ENCODE peak calls at places on chromosomes 6 and 20, in eight cellular contexts. One of them, this sample, is unnamed.

GRCh38 chr6:16318953-16319720 is 80.8 kb downstream of the GMPR start:
- DNase-seq in ovary: no peak
- DNase-seq in IMR-90: no peak
- DNase-seq in heart left ventricle: no peak
- DNase-seq in A549: no peak
- DNase-seq in H54: no peak
- DNase-seq in breast epithelium: no peak
- DNase-seq in spleen: no peak
- DNase-seq in this sample: no peak

GRCh38 chr6:25100288-25100687 is 164.5 kb upstream of the RIPOR2 start:
- DNase-seq in heart left ventricle: no peak
- DNase-seq in breast epithelium: no peak
- DNase-seq in ovary: no peak
- DNase-seq in IMR-90: peak
- DNase-seq in H54: no peak
- DNase-seq in spleen: no peak
- DNase-seq in A549: no peak
- DNase-seq in this sample: no peak

GRCh38 chr6:13924949-13925881 is at the start of gene RNF182:
- DNase-seq in ovary: no peak
- DNase-seq in breast epithelium: no peak
- DNase-seq in A549: no peak
- DNase-seq in H54: peak
- DNase-seq in IMR-90: no peak
- DNase-seq in spleen: peak
- DNase-seq in heart left ventricle: no peak
- DNase-seq in this sample: peak

GRCh38 chr6:90305800-90306448 is 9.3 kb upstream of the BACH2 start:
- DNase-seq in spleen: no peak
- DNase-seq in heart left ventricle: no peak
- DNase-seq in H54: no peak
- DNase-seq in A549: no peak
- DNase-seq in IMR-90: no peak
- DNase-seq in ovary: no peak
- DNase-seq in breast epithelium: no peak
- DNase-seq in this sample: no peak

GRCh38 chr20:45406260-45407066 is 1.6 kb upstream of the DBNDD2 start:
- DNase-seq in IMR-90: no peak
- DNase-seq in A549: peak
- DNase-seq in H54: no peak
- DNase-seq in heart left ventricle: peak
- DNase-seq in spleen: peak
- DNase-seq in breast epithelium: no peak
- DNase-seq in ovary: peak
- DNase-seq in this sample: no peak

GRCh38 chr6:11212625-11213024 is 19.8 kb downstream of the NEDD9 start:
- DNase-seq in breast epithelium: peak
- DNase-seq in ovary: no peak
- DNase-seq in H54: no peak
- DNase-seq in heart left ventricle: peak
- DNase-seq in spleen: no peak
- DNase-seq in A549: peak
- DNase-seq in IMR-90: peak
- DNase-seq in this sample: no peak

GRCh38 chr20:13855613-13856012 is 70.8 kb downstream of the NDUFAF5 start:
- DNase-seq in spleen: no peak
- DNase-seq in breast epithelium: no peak
- DNase-seq in A549: no peak
- DNase-seq in H54: no peak
- DNase-seq in heart left ventricle: no peak
- DNase-seq in IMR-90: no peak
- DNase-seq in ovary: no peak
- DNase-seq in this sample: no peak

GRCh38 chr6:18725449-18725848 is 338.3 kb downstream of the RNF144B start:
- DNase-seq in breast epithelium: no peak
- DNase-seq in spleen: no peak
- DNase-seq in A549: no peak
- DNase-seq in heart left ventricle: no peak
- DNase-seq in IMR-90: no peak
- DNase-seq in ovary: no peak
- DNase-seq in H54: no peak
- DNase-seq in this sample: no peak

GRCh38 chr6:51678905-51679620 is 408.4 kb downstream of the PKHD1 start:
- DNase-seq in spleen: no peak
- DNase-seq in heart left ventricle: peak
- DNase-seq in ovary: no peak
- DNase-seq in H54: no peak
- DNase-seq in IMR-90: no peak
- DNase-seq in A549: no peak
- DNase-seq in breast epithelium: no peak
- DNase-seq in this sample: no peak

GRCh38 chr6:90249458-90249857 is 47.2 kb downstream of the BACH2 start:
- DNase-seq in breast epithelium: no peak
- DNase-seq in IMR-90: no peak
- DNase-seq in heart left ventricle: no peak
- DNase-seq in H54: no peak
- DNase-seq in spleen: no peak
- DNase-seq in ovary: no peak
- DNase-seq in A549: no peak
- DNase-seq in this sample: no peak

GRCh38 chr6:9540534-9541126 is 874.2 kb downstream of the TFAP2A start:
- DNase-seq in spleen: no peak
- DNase-seq in heart left ventricle: no peak
- DNase-seq in IMR-90: peak
- DNase-seq in breast epithelium: no peak
- DNase-seq in H54: no peak
- DNase-seq in ovary: no peak
- DNase-seq in A549: peak
- DNase-seq in this sample: peak

GRCh38 chr6:141313986-141314385 is 818.7 kb upstream of the GJE1 start:
- DNase-seq in A549: no peak
- DNase-seq in IMR-90: no peak
- DNase-seq in ovary: no peak
- DNase-seq in heart left ventricle: no peak
- DNase-seq in breast epithelium: no peak
- DNase-seq in H54: no peak
- DNase-seq in spleen: no peak
- DNase-seq in this sample: no peak

GRCh38 chr6:73832313-73832712 is 136.3 kb downstream of the CD109 start:
- DNase-seq in IMR-90: no peak
- DNase-seq in spleen: no peak
- DNase-seq in breast epithelium: no peak
- DNase-seq in A549: no peak
- DNase-seq in heart left ventricle: no peak
- DNase-seq in H54: no peak
- DNase-seq in ovary: no peak
- DNase-seq in this sample: no peak

GRCh38 chr6:82841309-82841708 is 224.3 kb downstream of the UBE3D start:
- DNase-seq in heart left ventricle: no peak
- DNase-seq in H54: no peak
- DNase-seq in A549: no peak
- DNase-seq in spleen: no peak
- DNase-seq in ovary: no peak
- DNase-seq in IMR-90: no peak
- DNase-seq in breast epithelium: no peak
- DNase-seq in this sample: no peak

GRCh38 chr6:82589509-82590206 is 226.0 kb downstream of the TPBG start:
- DNase-seq in H54: peak
- DNase-seq in A549: peak
- DNase-seq in spleen: no peak
- DNase-seq in ovary: no peak
- DNase-seq in breast epithelium: no peak
- DNase-seq in IMR-90: peak
- DNase-seq in heart left ventricle: no peak
- DNase-seq in this sample: no peak

GRCh38 chr6:121549741-121550140 is 114.3 kb downstream of the GJA1 start:
- DNase-seq in IMR-90: peak
- DNase-seq in ovary: no peak
- DNase-seq in spleen: no peak
- DNase-seq in breast epithelium: no peak
- DNase-seq in H54: peak
- DNase-seq in heart left ventricle: no peak
- DNase-seq in A549: peak
- DNase-seq in this sample: no peak

GRCh38 chr6:26183581-26184408 is 96.6 kb downstream of the HFE start:
- DNase-seq in H54: no peak
- DNase-seq in A549: peak
- DNase-seq in IMR-90: peak
- DNase-seq in spleen: peak
- DNase-seq in ovary: peak
- DNase-seq in breast epithelium: peak
- DNase-seq in heart left ventricle: peak
- DNase-seq in this sample: peak

DNA sequence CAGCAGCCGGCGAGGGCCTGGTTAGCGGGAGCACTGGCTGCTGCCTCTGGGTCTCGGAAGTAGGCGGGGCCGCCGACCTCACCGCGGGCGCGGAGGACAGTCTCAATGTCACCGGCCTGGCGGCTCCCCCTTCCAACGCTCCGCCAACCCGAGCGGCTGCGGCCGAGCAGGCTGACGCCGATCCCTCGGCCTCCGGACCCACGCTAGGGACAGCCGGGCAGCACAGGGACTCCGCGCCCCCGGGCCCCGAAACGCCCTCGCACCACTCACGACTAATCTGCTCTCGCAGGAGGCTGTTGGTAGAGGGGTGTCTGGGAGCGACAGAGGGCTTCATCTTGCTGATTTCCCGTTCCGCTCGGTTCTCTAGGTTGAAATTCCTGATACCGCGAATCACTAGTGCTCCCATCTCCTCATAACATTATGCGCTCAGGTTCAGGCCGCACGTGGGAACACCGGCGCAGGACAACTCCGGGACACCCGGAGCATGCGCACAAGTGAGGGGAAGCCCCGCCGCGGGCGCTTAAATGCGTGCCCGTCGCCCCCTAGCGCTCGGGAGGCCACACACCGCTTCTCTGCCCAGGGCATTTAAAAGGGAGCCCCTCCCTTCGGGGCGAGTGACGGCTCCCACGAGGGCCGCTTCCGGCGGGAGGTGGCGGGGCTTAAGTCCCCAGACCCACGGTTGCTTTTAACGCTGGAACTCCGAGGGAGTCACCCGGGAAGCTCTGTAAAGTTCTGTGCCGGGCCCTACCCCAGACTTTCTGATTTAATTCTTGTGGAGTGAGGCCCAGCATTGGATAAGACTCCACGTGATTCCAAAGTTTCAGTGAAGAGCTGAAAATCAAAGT is at the start of gene NDUFAF4:
- DNase-seq in IMR-90: peak
- DNase-seq in spleen: peak
- DNase-seq in breast epithelium: peak
- DNase-seq in A549: peak
- DNase-seq in ovary: peak
- DNase-seq in heart left ventricle: peak
- DNase-seq in H54: peak
- DNase-seq in this sample: peak
- TF ChIP-seq POLR2A in IMR-90: peak
- TF ChIP-seq POLR2A in spleen: peak
- TF ChIP-seq POLR2A in breast epithelium: peak
- TF ChIP-seq POLR2A in A549: peak
- TF ChIP-seq POLR2A in ovary: peak
- TF ChIP-seq POLR2A in heart left ventricle: peak
- TF ChIP-seq POLR2A in H54: peak
- TF ChIP-seq POLR2A in this sample: peak

GRCh38 chr6:34273242-34273805 is 24.5 kb upstream of the SMIM29 start:
- DNase-seq in IMR-90: peak
- DNase-seq in H54: no peak
- DNase-seq in spleen: peak
- DNase-seq in heart left ventricle: peak
- DNase-seq in ovary: no peak
- DNase-seq in breast epithelium: no peak
- DNase-seq in A549: no peak
- DNase-seq in this sample: peak
- TF ChIP-seq POLR2A in IMR-90: no peak
- TF ChIP-seq POLR2A in H54: no peak
- TF ChIP-seq POLR2A in spleen: no peak
- TF ChIP-seq POLR2A in heart left ventricle: no peak
- TF ChIP-seq POLR2A in ovary: no peak
- TF ChIP-seq POLR2A in breast epithelium: no peak
- TF ChIP-seq POLR2A in A549: no peak
- TF ChIP-seq POLR2A in this sample: no peak

GRCh38 chr20:15836634-15837033 is 736.6 kb downstream of the KIF16B start:
- DNase-seq in IMR-90: no peak
- DNase-seq in spleen: no peak
- DNase-seq in heart left ventricle: no peak
- DNase-seq in breast epithelium: no peak
- DNase-seq in A549: no peak
- DNase-seq in ovary: no peak
- DNase-seq in H54: no peak
- DNase-seq in this sample: no peak

GRCh38 chr20:15834857-15835256 is 738.4 kb downstream of the KIF16B start:
- DNase-seq in heart left ventricle: no peak
- DNase-seq in H54: no peak
- DNase-seq in A549: no peak
- DNase-seq in spleen: no peak
- DNase-seq in IMR-90: no peak
- DNase-seq in breast epithelium: no peak
- DNase-seq in ovary: no peak
- DNase-seq in this sample: no peak

GRCh38 chr20:15835811-15836210 is 737.4 kb downstream of the KIF16B start:
- DNase-seq in ovary: no peak
- DNase-seq in spleen: no peak
- DNase-seq in A549: no peak
- DNase-seq in H54: no peak
- DNase-seq in breast epithelium: no peak
- DNase-seq in IMR-90: no peak
- DNase-seq in heart left ventricle: no peak
- DNase-seq in this sample: no peak

GRCh38 chr20:15837563-15837962 is 735.7 kb downstream of the KIF16B start:
- DNase-seq in heart left ventricle: no peak
- DNase-seq in spleen: no peak
- DNase-seq in breast epithelium: no peak
- DNase-seq in A549: no peak
- DNase-seq in H54: no peak
- DNase-seq in IMR-90: no peak
- DNase-seq in ovary: no peak
- DNase-seq in this sample: no peak

DNA sequence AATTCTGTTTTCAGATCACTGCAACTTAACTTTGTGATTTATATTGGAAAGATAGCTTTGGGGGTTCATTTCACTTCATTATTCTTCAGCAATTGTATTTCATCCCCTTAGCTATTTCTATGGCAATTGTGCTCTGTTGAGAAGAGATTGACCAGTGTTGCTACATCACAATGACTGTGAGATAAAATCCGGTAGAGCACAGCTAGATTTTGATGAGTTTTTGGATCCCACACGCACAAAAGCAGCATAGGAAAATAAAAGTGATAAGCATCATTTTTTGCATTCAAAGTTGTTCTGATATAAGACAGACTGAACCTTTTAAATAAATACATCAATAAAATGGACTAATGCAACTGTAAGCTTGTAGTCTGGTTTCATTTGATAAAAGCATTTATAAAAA is 734.8 kb downstream of the KIF16B start:
- DNase-seq in heart left ventricle: no peak
- DNase-seq in breast epithelium: no peak
- DNase-seq in spleen: no peak
- DNase-seq in ovary: no peak
- DNase-seq in IMR-90: no peak
- DNase-seq in H54: no peak
- DNase-seq in A549: no peak
- DNase-seq in this sample: no peak
- TF ChIP-seq POLR2A in heart left ventricle: no peak
- TF ChIP-seq POLR2A in breast epithelium: no peak
- TF ChIP-seq POLR2A in spleen: no peak
- TF ChIP-seq POLR2A in ovary: no peak
- TF ChIP-seq POLR2A in IMR-90: no peak
- TF ChIP-seq POLR2A in H54: no peak
- TF ChIP-seq POLR2A in A549: no peak
- TF ChIP-seq POLR2A in this sample: no peak

GRCh38 chr6:87555506-87555905 is 34.3 kb downstream of the RARS2 start:
- DNase-seq in spleen: no peak
- DNase-seq in heart left ventricle: no peak
- DNase-seq in A549: no peak
- DNase-seq in H54: no peak
- DNase-seq in breast epithelium: no peak
- DNase-seq in IMR-90: no peak
- DNase-seq in ovary: no peak
- DNase-seq in this sample: no peak
- TF ChIP-seq POLR2A in spleen: no peak
- TF ChIP-seq POLR2A in heart left ventricle: no peak
- TF ChIP-seq POLR2A in A549: no peak
- TF ChIP-seq POLR2A in H54: no peak
- TF ChIP-seq POLR2A in breast epithelium: no peak
- TF ChIP-seq POLR2A in IMR-90: no peak
- TF ChIP-seq POLR2A in ovary: no peak
- TF ChIP-seq POLR2A in this sample: no peak